ENCODE peak calls at places on chromosomes 7 and 10, in nine cellular contexts. D is iPS DF 19.7, J is ELR, Y is cardiac muscle cell, U is hippocampal formation, M is pons, O is NCI-H2081, S is frontal cortex, X is SK-MEL-5. N is an unnamed sample.

GRCh38 chr7:3043544-3044395 is at the start of gene CARD11:
- DNase-seq in D (no peak), J (no peak), Y (peak), U (no peak), M (no peak), O (no peak), S (peak), X (no peak), N (no peak)

GRCh38 chr7:87566311-87566710 is 34.4 kb downstream of the ABCB1 start:
- DNase-seq in D (no peak), J (no peak), Y (no peak), U (no peak), M (no peak), O (no peak), S (no peak), X (no peak), N (no peak)

GRCh38 chr10:103854687-103855423 is 521 bp downstream of the SH3PXD2A start:
- DNase-seq in D (no peak), J (peak), Y (peak), U (peak), M (no peak), O (no peak), S (peak), X (no peak), N (no peak)

GRCh38 chr7:21640150-21640549 is 97.3 kb downstream of the DNAH11 start:
- DNase-seq in D (no peak), J (peak), Y (no peak), U (no peak), M (no peak), O (peak), S (no peak), X (no peak), N (no peak)

GRCh38 chr10:59098387-59098786 is 78.1 kb upstream of the PHYHIPL start:
- DNase-seq in D (no peak), J (peak), Y (peak), U (no peak), M (peak), O (no peak), S (no peak), X (no peak), N (no peak)

GRCh38 chr10:118264838-118265470 is 77.2 kb downstream of the FAM204A start:
- DNase-seq in D (no peak), J (peak), Y (no peak), U (no peak), M (no peak), O (no peak), S (no peak), X (no peak), N (no peak)

GRCh38 chr7:55055479-55055878 is 36.7 kb downstream of the EGFR start:
- DNase-seq in D (no peak), J (peak), Y (peak), U (no peak), M (no peak), O (no peak), S (no peak), X (no peak), N (no peak)

GRCh38 chr10:50637003-50637579 is 13.3 kb upstream of the SGMS1 start:
- DNase-seq in D (no peak), J (peak), Y (no peak), U (no peak), M (no peak), O (no peak), S (no peak), X (no peak), N (no peak)

GRCh38 chr10:63247771-63248170 is 114.6 kb downstream of the NRBF2 start:
- DNase-seq in D (no peak), J (peak), Y (no peak), U (no peak), M (no peak), O (no peak), S (no peak), X (no peak), N (no peak)

GRCh38 chr7:114997487-114998404 is 75.9 kb downstream of the MDFIC start:
- DNase-seq in D (no peak), J (no peak), Y (no peak), U (no peak), M (no peak), O (no peak), S (peak), X (no peak), N (no peak)

GRCh38 chr7:122301291-122301690 is 3.3 kb downstream of the FEZF1 start:
- DNase-seq in D (no peak), J (no peak), Y (no peak), U (no peak), M (no peak), O (no peak), S (no peak), X (no peak), N (no peak)

GRCh38 chr10:79399242-79399831 is 46.1 kb downstream of the ZCCHC24 start:
- DNase-seq in D (no peak), J (peak), Y (peak), U (peak), M (peak), O (no peak), S (peak), X (peak), N (peak)

GRCh38 chr7:40199076-40199802 is 64.4 kb downstream of the SUGCT start:
- DNase-seq in D (no peak), J (peak), Y (peak), U (no peak), M (peak), O (no peak), S (no peak), X (peak), N (no peak)

GRCh38 chr7:36314491-36314890 is 75.2 kb upstream of the ANLN start:
- DNase-seq in D (no peak), J (no peak), Y (no peak), U (no peak), M (no peak), O (no peak), S (no peak), X (no peak), N (no peak)

GRCh38 chr7:5827755-5828154 is 46.3 kb upstream of the RNF216 start:
- DNase-seq in D (no peak), J (peak), Y (peak), U (no peak), M (no peak), O (peak), S (no peak), X (peak), N (no peak)

GRCh38 chr10:75226656-75227055 is 9.1 kb downstream of the COMTD1 start:
- DNase-seq in D (no peak), J (no peak), Y (no peak), U (no peak), M (no peak), O (no peak), S (no peak), X (no peak), N (peak)

GRCh38 chr10:62996925-62997324 is 136.2 kb upstream of the NRBF2 start:
- DNase-seq in D (no peak), J (no peak), Y (no peak), U (no peak), M (no peak), O (no peak), S (no peak), X (no peak), N (no peak)

GRCh38 chr10:78811174-78811573 is 257.6 kb upstream of the ZMIZ1 start:
- DNase-seq in D (no peak), J (peak), Y (peak), U (no peak), M (no peak), O (no peak), S (no peak), X (no peak), N (no peak)

GRCh38 chr10:16867990-16868389 is 50.8 kb upstream of the RSU1 start:
- DNase-seq in D (no peak), J (no peak), Y (no peak), U (no peak), M (no peak), O (no peak), S (no peak), X (no peak), N (no peak)

GRCh38 chr10:13808556-13809391 is 222.0 kb downstream of the PRPF18 start:
- DNase-seq in D (no peak), J (no peak), Y (no peak), U (no peak), M (no peak), O (no peak), S (no peak), X (no peak), N (no peak)

GRCh38 chr10:30034433-30035137 is 24.8 kb downstream of the JCAD start:
- DNase-seq in D (no peak), J (no peak), Y (no peak), U (no peak), M (no peak), O (no peak), S (no peak), X (no peak), N (no peak)

GRCh38 chr10:71270301-71270777 is 48.7 kb upstream of the SLC29A3 start:
- DNase-seq in D (peak), J (peak), Y (peak), U (peak), M (peak), O (peak), S (peak), X (peak), N (peak)

GRCh38 chr10:112338957-112339356 is 35.0 kb upstream of the ACSL5 start:
- DNase-seq in D (no peak), J (no peak), Y (no peak), U (no peak), M (no peak), O (no peak), S (no peak), X (no peak), N (no peak)

GRCh38 chr10:68125770-68126169 is 16.5 kb downstream of the MYPN start:
- DNase-seq in D (no peak), J (no peak), Y (no peak), U (no peak), M (no peak), O (no peak), S (no peak), X (no peak), N (no peak)

GRCh38 chr10:50461834-50462233 is 161.9 kb downstream of the SGMS1 start:
- DNase-seq in D (no peak), J (no peak), Y (no peak), U (no peak), M (no peak), O (no peak), S (no peak), X (no peak), N (no peak)

GRCh38 chr10:93150990-93151547 is 77.4 kb downstream of the CYP26A1 start:
- DNase-seq in D (no peak), J (no peak), Y (no peak), U (no peak), M (no peak), O (no peak), S (no peak), X (no peak), N (no peak)

GRCh38 chr7:36763084-36763807 is 39.0 kb upstream of the AOAH start:
- DNase-seq in D (no peak), J (peak), Y (peak), U (no peak), M (no peak), O (no peak), S (no peak), X (no peak), N (no peak)

GRCh38 chr10:81963606-81964005 is 88.6 kb downstream of the NRG3 start:
- DNase-seq in D (no peak), J (no peak), Y (no peak), U (no peak), M (no peak), O (no peak), S (no peak), X (no peak), N (no peak)

GRCh38 chr7:48299580-48300169 is 128.4 kb downstream of the ABCA13 start:
- DNase-seq in D (peak), J (peak), Y (peak), U (peak), M (peak), O (peak), S (peak), X (peak), N (peak)

N was measured in neuronal stem cell.